ENCODE peak calls at places on chromosomes 7 and 10, in six cellular contexts. E is C1 segment of cervical spinal cord, S is HCEC 1CT, H is foreskin fibroblast, C is memory B cell, L is germinal center. B is an unnamed sample.

GRCh38 chr7:36625247-36625646 is 99.0 kb downstream of the AOAH start:
- DNase-seq in H (no peak), E (no peak), C (no peak), L (no peak), S (no peak), B (no peak)

GRCh38 chr10:79412516-79412915 is 32.9 kb downstream of the ZCCHC24 start:
- DNase-seq in S (no peak), C (no peak), L (no peak), H (no peak), E (no peak), B (no peak)

GRCh38 chr10:95447733-95448132 is 113.4 kb downstream of the SORBS1 start:
- DNase-seq in L (no peak), E (no peak), S (no peak), C (no peak), H (peak; percentile 28), B (no peak)

GRCh38 chr7:129825005-129825553 is 127.7 kb downstream of the UBE2H start:
- DNase-seq in L (peak; percentile 53), E (no peak), C (peak; percentile 7), S (peak; percentile 51), H (peak; percentile 75), B (no peak)

GRCh38 chr7:91264083-91264923 is at the start of gene FZD1:
- DNase-seq in S (peak; percentile 99), L (peak; percentile 74), C (peak; percentile 42), H (peak; percentile 100), E (peak; percentile 94), B (peak; percentile 79)

GRCh38 chr7:148367701-148368475 is 222.7 kb upstream of the C7orf33 start:
- DNase-seq in H (no peak), L (no peak), S (no peak), C (no peak), E (no peak), B (no peak)

GRCh38 chr7:130277763-130278643 is 11.3 kb downstream of the CPA2 start:
- DNase-seq in S (peak; percentile 69), L (no peak), H (peak; percentile 84), E (peak; percentile 49), C (no peak), B (no peak)

GRCh38 chr10:121926669-121927360 is 1.0 kb downstream of the ATE1 start:
- DNase-seq in C (no peak), H (peak; percentile 25), E (no peak), S (peak; percentile 3), L (peak; percentile 48), B (no peak)

GRCh38 chr7:47948096-47948790 is at the start of gene PKD1L1:
- DNase-seq in H (no peak), E (no peak), S (no peak), C (no peak), L (no peak), B (no peak)

GRCh38 chr7:22445140-22445722 is 54.8 kb downstream of the STEAP1B start:
- DNase-seq in L (peak; percentile 56), S (no peak), C (no peak), E (peak; percentile 8), H (peak; percentile 13), B (no peak)

GRCh38 chr7:46900312-46901263 is 681.3 kb downstream of the TNS3 start:
- DNase-seq in H (peak; percentile 29), E (no peak), S (no peak), L (no peak), C (no peak), B (no peak)

GRCh38 chr10:67079126-67079525 is 153.3 kb downstream of the LRRTM3 start:
- DNase-seq in H (no peak), S (no peak), E (peak; percentile 7), L (no peak), C (no peak), B (no peak)

GRCh38 chr7:134126937-134127848 is at the start of gene LRGUK:
- DNase-seq in S (peak; percentile 70), C (peak; percentile 67), H (peak; percentile 92), E (peak; percentile 78), L (peak; percentile 86), B (no peak)

GRCh38 chr10:14014423-14014822 is 316.3 kb downstream of the FRMD4A start:
- DNase-seq in H (no peak), C (no peak), L (no peak), E (no peak), S (no peak), B (no peak)

GRCh38 chr10:132788180-132788830 is 2.4 kb upstream of the NKX6-2 start:
- DNase-seq in H (peak; percentile 68), E (peak; percentile 48), S (no peak), L (no peak), C (no peak), B (no peak)

GRCh38 chr7:66804001-66804400 is 63.5 kb downstream of the RABGEF1 start:
- DNase-seq in E (peak; percentile 12), C (no peak), H (no peak), S (no peak), L (no peak), B (no peak)

GRCh38 chr10:126185666-126186447 is 202.4 kb downstream of the ADAM12 start:
- DNase-seq in S (no peak), E (no peak), C (no peak), L (no peak), H (no peak), B (no peak)

GRCh38 chr10:132867801-132868644 is 74.3 kb downstream of the CFAP46 start:
- DNase-seq in C (no peak), H (no peak), L (no peak), E (no peak), S (no peak), B (no peak)

GRCh38 chr7:92988941-92989540 is 128.7 kb downstream of the SAMD9 start:
- DNase-seq in H (peak; percentile 51), C (no peak), S (no peak), L (no peak), E (no peak), B (no peak)

GRCh38 chr7:105808703-105809590 is 67.5 kb downstream of the ATXN7L1 start:
- DNase-seq in S (peak; percentile 84), H (peak; percentile 89), C (peak; percentile 72), E (no peak), L (peak; percentile 80), B (no peak)

GRCh38 chr7:132778761-132779160 is 202.5 kb upstream of the PLXNA4 start:
- DNase-seq in E (no peak), C (no peak), H (no peak), S (no peak), L (no peak), B (no peak)

GRCh38 chr7:904847-905246 is 28.5 kb downstream of the GET4 start:
- DNase-seq in S (peak; percentile 56), L (no peak), H (no peak), E (no peak), C (no peak), B (no peak)

GRCh38 chr7:99996755-99997544 is 18.4 kb upstream of the ZKSCAN1 start:
- DNase-seq in H (no peak), C (no peak), S (no peak), E (no peak), L (no peak), B (no peak)

GRCh38 chr7:100171087-100171681 is 2.8 kb upstream of the GAL3ST4 start:
- DNase-seq in H (peak; percentile 39), C (no peak), S (no peak), E (no peak), L (peak; percentile 51), B (no peak)

GRCh38 chr10:30445716-30446115 is 11.7 kb downstream of the MAP3K8 start:
- DNase-seq in S (peak; percentile 97), H (peak; percentile 87), L (no peak), C (no peak), E (no peak), B (no peak)

GRCh38 chr10:102119417-102120141 is 589 bp downstream of the LDB1 start:
- DNase-seq in E (peak; percentile 67), L (peak; percentile 62), S (peak; percentile 54), C (peak; percentile 37), H (peak; percentile 83), B (no peak)

GRCh38 chr7:158043461-158044155 is 544.0 kb downstream of the PTPRN2 start:
- DNase-seq in L (no peak), E (no peak), H (no peak), C (no peak), S (no peak), B (no peak)

GRCh38 chr10:90775351-90776028 is 82.3 kb downstream of the HTR7 start:
- DNase-seq in L (no peak), E (peak; percentile 12), C (no peak), S (peak; percentile 22), H (peak; percentile 84), B (no peak)